ENCODE peak calls at places on chromosomes 7 and 10, in five cellular contexts. One of them, this sample, is unnamed.

GRCh38 chr10:80924063-80924952 is 386.6 kb downstream of the SH2D4B start:
- DNase-seq in germinal center: no peak
- DNase-seq in T47D: peak
- DNase-seq in ureter: no peak
- DNase-seq in activated naive CD4-positive, alpha-beta T cell treated with anti-CD3 and anti-CD28 coated beads, Interleukin-2, amount 10 ng/mL, durations not matched to agents 7 days and 5 days: peak
- DNase-seq in this sample: no peak

GRCh38 chr10:71834343-71834674 is 16.7 kb downstream of the PSAP start:
- DNase-seq in germinal center: no peak
- DNase-seq in ureter: no peak
- DNase-seq in activated naive CD4-positive, alpha-beta T cell treated with anti-CD3 and anti-CD28 coated beads, Interleukin-2, amount 10 ng/mL, durations not matched to agents 7 days and 5 days: no peak
- DNase-seq in T47D: no peak
- DNase-seq in this sample: no peak

GRCh38 chr7:81501220-81501619 is 268.6 kb downstream of the HGF start:
- DNase-seq in T47D: no peak
- DNase-seq in germinal center: no peak
- DNase-seq in ureter: no peak
- DNase-seq in activated naive CD4-positive, alpha-beta T cell treated with anti-CD3 and anti-CD28 coated beads, Interleukin-2, amount 10 ng/mL, durations not matched to agents 7 days and 5 days: no peak
- DNase-seq in this sample: no peak

GRCh38 chr10:54470324-54470631 is 330.8 kb downstream of the PCDH15 start:
- DNase-seq in T47D: no peak
- DNase-seq in activated naive CD4-positive, alpha-beta T cell treated with anti-CD3 and anti-CD28 coated beads, Interleukin-2, amount 10 ng/mL, durations not matched to agents 7 days and 5 days: no peak
- DNase-seq in germinal center: no peak
- DNase-seq in ureter: no peak
- DNase-seq in this sample: no peak

GRCh38 chr10:109838592-109839244 is 84.6 kb downstream of the XPNPEP1 start:
- DNase-seq in T47D: no peak
- DNase-seq in germinal center: no peak
- DNase-seq in activated naive CD4-positive, alpha-beta T cell treated with anti-CD3 and anti-CD28 coated beads, Interleukin-2, amount 10 ng/mL, durations not matched to agents 7 days and 5 days: no peak
- DNase-seq in ureter: no peak
- DNase-seq in this sample: peak

GRCh38 chr7:104005197-104005596 is 15.7 kb upstream of the RELN start:
- DNase-seq in germinal center: no peak
- DNase-seq in activated naive CD4-positive, alpha-beta T cell treated with anti-CD3 and anti-CD28 coated beads, Interleukin-2, amount 10 ng/mL, durations not matched to agents 7 days and 5 days: no peak
- DNase-seq in ureter: no peak
- DNase-seq in T47D: no peak
- DNase-seq in this sample: no peak

GRCh38 chr10:120581496-120581895 is 124.5 kb downstream of the PLPP4 start:
- DNase-seq in activated naive CD4-positive, alpha-beta T cell treated with anti-CD3 and anti-CD28 coated beads, Interleukin-2, amount 10 ng/mL, durations not matched to agents 7 days and 5 days: no peak
- DNase-seq in ureter: no peak
- DNase-seq in T47D: no peak
- DNase-seq in germinal center: no peak
- DNase-seq in this sample: no peak

GRCh38 chr7:15795371-15795770 is 108.9 kb upstream of the MEOX2 start:
- DNase-seq in activated naive CD4-positive, alpha-beta T cell treated with anti-CD3 and anti-CD28 coated beads, Interleukin-2, amount 10 ng/mL, durations not matched to agents 7 days and 5 days: no peak
- DNase-seq in ureter: no peak
- DNase-seq in T47D: no peak
- DNase-seq in germinal center: no peak
- DNase-seq in this sample: no peak

GRCh38 chr10:97539523-97540200 is 32.9 kb upstream of the ANKRD2 start:
- DNase-seq in T47D: no peak
- DNase-seq in germinal center: no peak
- DNase-seq in activated naive CD4-positive, alpha-beta T cell treated with anti-CD3 and anti-CD28 coated beads, Interleukin-2, amount 10 ng/mL, durations not matched to agents 7 days and 5 days: no peak
- DNase-seq in ureter: no peak
- DNase-seq in this sample: no peak

GRCh38 chr7:2820508-2820934 is 23.6 kb downstream of the GNA12 start:
- DNase-seq in germinal center: no peak
- DNase-seq in T47D: no peak
- DNase-seq in activated naive CD4-positive, alpha-beta T cell treated with anti-CD3 and anti-CD28 coated beads, Interleukin-2, amount 10 ng/mL, durations not matched to agents 7 days and 5 days: no peak
- DNase-seq in ureter: peak
- DNase-seq in this sample: no peak

GRCh38 chr7:102728-103127 is 89.6 kb upstream of the FAM20C start:
- DNase-seq in germinal center: no peak
- DNase-seq in ureter: no peak
- DNase-seq in activated naive CD4-positive, alpha-beta T cell treated with anti-CD3 and anti-CD28 coated beads, Interleukin-2, amount 10 ng/mL, durations not matched to agents 7 days and 5 days: no peak
- DNase-seq in T47D: no peak
- DNase-seq in this sample: no peak

GRCh38 chr7:98703916-98704315 is 86.8 kb downstream of the NPTX2 start:
- DNase-seq in T47D: no peak
- DNase-seq in ureter: no peak
- DNase-seq in activated naive CD4-positive, alpha-beta T cell treated with anti-CD3 and anti-CD28 coated beads, Interleukin-2, amount 10 ng/mL, durations not matched to agents 7 days and 5 days: no peak
- DNase-seq in germinal center: no peak
- DNase-seq in this sample: no peak

GRCh38 chr10:99775850-99776249 is 6.6 kb upstream of the ABCC2 start:
- DNase-seq in activated naive CD4-positive, alpha-beta T cell treated with anti-CD3 and anti-CD28 coated beads, Interleukin-2, amount 10 ng/mL, durations not matched to agents 7 days and 5 days: no peak
- DNase-seq in T47D: no peak
- DNase-seq in germinal center: no peak
- DNase-seq in ureter: no peak
- DNase-seq in this sample: no peak

GRCh38 chr10:96288151-96288621 is 16.0 kb upstream of the DNTT start:
- DNase-seq in ureter: no peak
- DNase-seq in T47D: no peak
- DNase-seq in activated naive CD4-positive, alpha-beta T cell treated with anti-CD3 and anti-CD28 coated beads, Interleukin-2, amount 10 ng/mL, durations not matched to agents 7 days and 5 days: no peak
- DNase-seq in germinal center: peak
- DNase-seq in this sample: no peak

GRCh38 chr7:144494355-144494754 is 90.9 kb upstream of the NOBOX start:
- DNase-seq in activated naive CD4-positive, alpha-beta T cell treated with anti-CD3 and anti-CD28 coated beads, Interleukin-2, amount 10 ng/mL, durations not matched to agents 7 days and 5 days: no peak
- DNase-seq in germinal center: no peak
- DNase-seq in ureter: no peak
- DNase-seq in T47D: no peak
- DNase-seq in this sample: no peak

This sample was measured in HuH-7.5.